ENCODE peak calls at places on chromosomes 16 and 17, in ten cellular contexts. T is NCI-H460; W is C1 segment of cervical spinal cord; I is MG63; P is fibroblast of gingiva; L is fibroblast of mammary gland; H is sciatic nerve; D is ecto neural progenitor cell; V is stimulated activated effector memory CD8-positive, alpha-beta T cell treated with anti-CD3 and anti-CD28 coated beads, Interleukin-12 subunit alpha, Interleukin-12 subunit beta, amount 100 ng/mL, for 72 hours; Q is HT-29. E is an unnamed sample.

GRCh38 chr17:78735832-78736525 is 46.1 kb downstream of the CYTH1 start:
- DNase-seq in T (no peak), W (no peak), I (no peak), P (no peak), L (peak), H (no peak), D (no peak), V (no peak), Q (peak), E (no peak)

GRCh38 chr16:69930117-69930776 is 20.9 kb upstream of the CLEC18A start:
- DNase-seq in T (peak), W (peak), I (peak), P (peak), L (peak), H (peak), D (peak), V (peak), Q (peak), E (no peak)

GRCh38 chr17:5821057-5821456 is 236.7 kb upstream of the NLRP1 start:
- DNase-seq in T (no peak), W (no peak), I (peak), P (no peak), L (no peak), H (no peak), D (no peak), V (no peak), Q (no peak), E (no peak)

GRCh38 chr17:41163828-41164227 is 3.3 kb upstream of the KRTAP4-4 start:
- DNase-seq in T (no peak), W (no peak), I (no peak), P (no peak), L (peak), H (no peak), D (no peak), V (no peak), Q (no peak), E (no peak)

GRCh38 chr17:32659419-32659842 is 172.6 kb downstream of the CDK5R1 start:
- DNase-seq in T (peak), W (peak), I (peak), P (peak), L (peak), H (peak), D (peak), V (peak), Q (peak), E (peak)

GRCh38 chr17:72422505-72423285 is 301.9 kb downstream of the SOX9 start:
- DNase-seq in T (peak), W (no peak), I (peak), P (peak), L (peak), H (no peak), D (no peak), V (no peak), Q (peak), E (peak)

GRCh38 chr16:86578056-86578455 is 293 bp upstream of the FOXL1 start:
- DNase-seq in T (no peak), W (no peak), I (no peak), P (peak), L (peak), H (no peak), D (no peak), V (no peak), Q (no peak), E (no peak)

GRCh38 chr16:49000594-49000993 is 281.0 kb downstream of the CBLN1 start:
- DNase-seq in T (no peak), W (no peak), I (no peak), P (no peak), L (no peak), H (no peak), D (no peak), V (no peak), Q (peak), E (no peak)

GRCh38 chr17:55444471-55445441 is 23.1 kb upstream of the MMD start:
- DNase-seq in T (no peak), W (no peak), I (no peak), P (peak), L (peak), H (no peak), D (no peak), V (no peak), Q (no peak), E (no peak)

GRCh38 chr17:2405247-2405926 is 4.5 kb upstream of the MNT start:
- DNase-seq in T (peak), W (no peak), I (peak), P (peak), L (peak), H (no peak), D (peak), V (no peak), Q (no peak), E (no peak)

GRCh38 chr16:49473773-49474172 is 100.2 kb downstream of the C16orf78 start:
- DNase-seq in T (no peak), W (no peak), I (no peak), P (no peak), L (no peak), H (no peak), D (no peak), V (no peak), Q (no peak), E (no peak)

GRCh38 chr17:35432176-35433074 is at the start of gene SLFN12:
- DNase-seq in T (no peak), W (peak), I (peak), P (peak), L (peak), H (peak), D (no peak), V (peak), Q (no peak), E (no peak)

GRCh38 chr16:19219836-19220235 is 51.8 kb downstream of the SYT17 start:
- DNase-seq in T (no peak), W (no peak), I (no peak), P (no peak), L (peak), H (no peak), D (no peak), V (no peak), Q (no peak), E (no peak)

GRCh38 chr17:79942591-79943353 is 92.9 kb downstream of the TBC1D16 start:
- DNase-seq in T (no peak), W (no peak), I (peak), P (no peak), L (peak), H (peak), D (peak), V (no peak), Q (no peak), E (no peak)

E was measured in hypothalamus.